ENCODE peak calls at places on chromosomes 16 and 17, in six cellular contexts. Q is stomach, W is tibial artery, R is fibroblast of lung, C is esophagus squamous epithelium, V is right atrium auricular region. S is an unnamed sample.

GRCh38 chr17:69822314-69822875 is 252.6 kb upstream of the KCNJ16 start:
- DNase-seq in C (no peak), Q (no peak), W (no peak), R (peak), V (no peak), S (no peak)

GRCh38 chr17:34764716-34765115 is 185.3 kb downstream of the TMEM132E start:
- DNase-seq in R (no peak), V (no peak), C (no peak), Q (no peak), W (no peak), S (no peak)

GRCh38 chr17:16814439-16814838 is 124.4 kb downstream of the CCDC144A start:
- DNase-seq in C (no peak), V (no peak), R (no peak), W (no peak), Q (no peak), S (no peak)

GRCh38 chr17:75511610-75512575 is 3.4 kb downstream of the CASKIN2 start:
- DNase-seq in V (no peak), C (no peak), Q (peak), R (no peak), W (no peak), S (no peak)

GRCh38 chr17:46056800-46057304 is 57.8 kb downstream of the STH start:
- DNase-seq in W (no peak), V (no peak), Q (no peak), C (no peak), R (peak), S (no peak)

GRCh38 chr16:8026450-8026849 is 563.9 kb downstream of the TMEM114 start:
- DNase-seq in R (no peak), C (no peak), Q (no peak), W (no peak), V (no peak), S (no peak)

GRCh38 chr16:79751785-79752184 is 151.2 kb upstream of the MAF start:
- DNase-seq in C (no peak), Q (no peak), R (peak), W (peak), V (peak), S (no peak)

GRCh38 chr17:50272711-50273653 is 1.3 kb upstream of the TMEM92 start:
- DNase-seq in W (peak), Q (peak), V (no peak), C (no peak), R (no peak), S (no peak)

GRCh38 chr17:180380-181212 is 854 bp downstream of the DOC2B start:
- DNase-seq in W (no peak), C (no peak), R (no peak), Q (no peak), V (no peak), S (no peak)

GRCh38 chr17:29251969-29252866 is 5.6 kb downstream of the CRYBA1 start:
- DNase-seq in R (peak), W (no peak), C (no peak), Q (no peak), V (no peak), S (no peak)

GRCh38 chr17:81912441-81913309 is 1.5 kb upstream of the PCYT2 start:
- DNase-seq in W (no peak), Q (peak), V (no peak), R (no peak), C (no peak), S (no peak)

GRCh38 chr17:40176409-40177110 is 710 bp upstream of the RAPGEFL1 start:
- DNase-seq in W (no peak), V (no peak), Q (peak), R (no peak), C (no peak), S (peak)

GRCh38 chr17:78613423-78613822 is 36.2 kb upstream of the DNAH17 start:
- DNase-seq in W (no peak), Q (no peak), C (no peak), R (no peak), V (no peak), S (no peak)

GRCh38 chr17:49987290-49987585 is 7.8 kb downstream of the DLX3 start:
- DNase-seq in R (no peak), V (no peak), Q (no peak), W (peak), C (no peak), S (no peak)

GRCh38 chr17:45320931-45321461 is 4.2 kb upstream of the MAP3K14 start:
- DNase-seq in C (no peak), V (no peak), Q (no peak), R (peak), W (no peak), S (peak)

GRCh38 chr17:16415031-16415924 is at the start of gene TRPV2:
- DNase-seq in W (no peak), R (no peak), Q (peak), V (no peak), C (no peak), S (no peak)

GRCh38 chr17:4125552-4125951 is 17.3 kb downstream of the ZZEF1 start:
- DNase-seq in V (no peak), W (no peak), C (no peak), R (no peak), Q (no peak), S (no peak)

GRCh38 chr16:83113317-83113716 is 486.5 kb downstream of the CDH13 start:
- DNase-seq in Q (no peak), C (no peak), W (no peak), R (no peak), V (no peak), S (no peak)

GRCh38 chr16:53043462-53043861 is 9.2 kb downstream of the CHD9NB start:
- DNase-seq in C (no peak), R (peak), V (no peak), W (no peak), Q (no peak), S (no peak)

GRCh38 chr16:273547-274421 is 2.0 kb downstream of the RGS11 start:
- DNase-seq in Q (peak), R (no peak), W (no peak), V (no peak), C (no peak), S (no peak)

GRCh38 chr16:31451681-31452351 is 7.5 kb upstream of the ARMC5 start:
- DNase-seq in W (peak), R (peak), Q (peak), C (no peak), V (no peak), S (peak)

GRCh38 chr17:72587773-72588511 is 467.1 kb downstream of the SOX9 start:
- DNase-seq in C (no peak), Q (no peak), R (peak), W (no peak), V (no peak), S (no peak)

GRCh38 chr16:410516-411178 is 9.0 kb downstream of the DECR2 start:
- DNase-seq in V (no peak), Q (no peak), R (no peak), W (no peak), C (no peak), S (no peak)

GRCh38 chr16:667780-668518 is at the start of gene RHOT2:
- DNase-seq in W (peak), C (peak), Q (peak), R (peak), V (peak), S (peak)

GRCh38 chr16:77833906-77834599 is 45.7 kb downstream of the VAT1L start:
- DNase-seq in C (no peak), V (no peak), Q (no peak), R (peak), W (no peak), S (no peak)

GRCh38 chr17:16491703-16492612 is at the start of gene LRRC75A:
- DNase-seq in W (peak), R (peak), Q (peak), C (no peak), V (no peak), S (no peak)

GRCh38 chr17:5422505-5422904 is 2.5 kb downstream of the RPAIN start:
- DNase-seq in W (no peak), V (no peak), Q (no peak), C (no peak), R (peak), S (no peak)

GRCh38 chr17:79073016-79073705 is 1.5 kb upstream of the ENGASE start:
- DNase-seq in W (no peak), Q (no peak), R (no peak), V (no peak), C (no peak), S (no peak)

GRCh38 chr16:67661101-67661661 is 421 bp downstream of the PARD6A start:
- DNase-seq in C (no peak), R (peak), Q (no peak), V (no peak), W (no peak), S (peak)

GRCh38 chr17:43135454-43135819 is 10.3 kb upstream of the BRCA1 start:
- DNase-seq in W (no peak), V (no peak), R (no peak), C (no peak), Q (no peak), S (no peak)

GRCh38 chr17:76593338-76593737 is 7.7 kb upstream of the ST6GALNAC2 start:
- DNase-seq in R (no peak), W (no peak), V (no peak), C (no peak), Q (no peak), S (no peak)

GRCh38 chr16:1471569-1472194 is 3.1 kb downstream of the CLCN7 start:
- DNase-seq in Q (no peak), C (no peak), W (no peak), V (no peak), R (no peak), S (no peak)

GRCh38 chr16:67541391-67542263 is 13.0 kb downstream of the RIPOR1 start:
- DNase-seq in Q (no peak), R (peak), V (no peak), W (no peak), C (no peak), S (no peak)

GRCh38 chr17:60645918-60646523 is 31.6 kb upstream of the BCAS3 start:
- DNase-seq in V (no peak), W (no peak), C (no peak), Q (no peak), R (no peak), S (no peak)

GRCh38 chr17:41140360-41141132 is at the start of gene KRTAP4-6:
- DNase-seq in R (peak), V (no peak), C (no peak), Q (no peak), W (no peak), S (no peak)

GRCh38 chr16:85898521-85899442 is at the start of gene IRF8:
- DNase-seq in Q (peak), V (peak), W (peak), C (no peak), R (peak), S (no peak)

GRCh38 chr16:3364774-3365427 is 9.2 kb downstream of the OR2C1 start:
- DNase-seq in Q (peak), R (peak), C (peak), V (peak), W (peak), S (no peak)

GRCh38 chr17:15490634-15491261 is 23.3 kb upstream of the CDRT4 start:
- DNase-seq in Q (no peak), C (no peak), R (peak), V (peak), W (peak), S (no peak)

GRCh38 chr16:68473358-68474064 is 25.2 kb upstream of the SMPD3 start:
- DNase-seq in Q (no peak), R (no peak), V (no peak), C (no peak), W (no peak), S (no peak)

GRCh38 chr17:66330646-66331037 is 28.2 kb downstream of the PRKCA start:
- DNase-seq in Q (no peak), C (no peak), R (no peak), W (no peak), V (no peak), S (no peak)

DNA sequence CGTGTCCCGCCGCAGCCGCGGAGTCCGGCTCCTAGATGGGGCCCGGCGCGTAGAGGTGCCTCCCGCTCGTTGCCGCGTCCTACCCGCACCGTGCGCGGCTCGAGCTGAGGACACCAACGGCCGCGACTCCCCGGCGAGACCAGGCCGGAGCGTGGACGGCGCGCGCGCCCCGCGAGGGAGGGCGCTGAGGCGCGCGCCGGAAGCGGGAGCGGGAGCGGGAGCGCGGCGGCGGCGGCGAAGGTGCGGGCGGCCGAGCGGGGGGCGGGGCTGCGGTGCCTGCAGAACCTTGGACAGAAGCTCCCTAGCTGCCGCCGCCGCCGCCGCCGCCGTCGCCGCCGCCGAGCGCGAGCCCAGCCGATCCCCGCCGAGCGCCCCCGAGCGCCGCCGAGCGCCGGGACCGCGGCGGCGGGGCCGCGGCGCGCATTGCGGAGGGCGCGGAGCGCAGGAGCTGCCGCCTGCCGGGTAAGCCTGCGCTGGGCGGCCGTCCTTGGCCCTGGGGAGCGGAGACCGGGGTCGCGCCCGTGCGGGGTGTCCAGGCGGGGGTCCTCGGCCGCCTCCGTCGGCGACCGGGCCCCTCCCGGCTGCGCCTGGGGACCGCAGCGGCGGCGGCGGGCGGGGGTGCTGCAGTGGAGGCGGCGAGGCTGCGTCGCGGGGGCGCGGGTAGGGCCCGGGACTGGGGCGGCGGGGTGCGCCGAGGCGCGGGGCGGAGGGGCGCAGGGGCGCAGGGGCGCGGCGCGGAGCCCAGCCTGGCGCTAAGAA is at the start of gene CDK5R1:
- DNase-seq in W (no peak), R (peak), V (peak), C (no peak), Q (peak), S (peak)
- TF ChIP-seq CTCF in W (no peak), R (no peak), V (no peak), C (no peak), Q (no peak), S (no peak)

GRCh38 chr16:15460601-15461000 is 26.2 kb downstream of the BMERB1 start:
- DNase-seq in C (no peak), V (no peak), R (no peak), Q (no peak), W (no peak), S (no peak)
- TF ChIP-seq CTCF in C (no peak), V (no peak), R (no peak), Q (no peak), W (no peak), S (no peak)

GRCh38 chr16:75532142-75532765 is 3.7 kb downstream of the CHST5 start:
- DNase-seq in R (no peak), C (no peak), Q (no peak), V (no peak), W (no peak), S (no peak)

GRCh38 chr16:75529959-75530358 is 5.9 kb downstream of the CHST5 start:
- DNase-seq in V (no peak), Q (no peak), W (no peak), C (no peak), R (no peak), S (no peak)

GRCh38 chr16:75527825-75528299 is 8.0 kb downstream of the CHST5 start:
- DNase-seq in C (no peak), Q (peak), R (no peak), W (no peak), V (no peak), S (no peak)

GRCh38 chr16:75526032-75526790 is 9.7 kb downstream of the CHST5 start:
- DNase-seq in W (no peak), R (no peak), C (no peak), Q (no peak), V (no peak), S (no peak)

GRCh38 chr16:75529056-75529905 is 6.6 kb downstream of the CHST5 start:
- DNase-seq in W (no peak), V (no peak), Q (no peak), C (no peak), R (no peak), S (no peak)
- TF ChIP-seq CTCF in W (no peak), V (no peak), Q (no peak), C (no peak), R (no peak), S (no peak)

GRCh38 chr17:7220593-7221280 is 999 bp downstream of the ACADVL start:
- DNase-seq in C (no peak), V (no peak), R (peak), W (no peak), Q (peak), S (peak)
- TF ChIP-seq CTCF in C (peak), V (no peak), R (peak), W (peak), Q (no peak), S (peak)

GRCh38 chr17:58337600-58338453 is 9.2 kb upstream of the TSPOAP1 start:
- DNase-seq in R (peak), C (peak), V (peak), W (peak), Q (peak), S (no peak)
- TF ChIP-seq CTCF in R (no peak), C (no peak), V (no peak), W (no peak), Q (no peak), S (no peak)

DNA sequence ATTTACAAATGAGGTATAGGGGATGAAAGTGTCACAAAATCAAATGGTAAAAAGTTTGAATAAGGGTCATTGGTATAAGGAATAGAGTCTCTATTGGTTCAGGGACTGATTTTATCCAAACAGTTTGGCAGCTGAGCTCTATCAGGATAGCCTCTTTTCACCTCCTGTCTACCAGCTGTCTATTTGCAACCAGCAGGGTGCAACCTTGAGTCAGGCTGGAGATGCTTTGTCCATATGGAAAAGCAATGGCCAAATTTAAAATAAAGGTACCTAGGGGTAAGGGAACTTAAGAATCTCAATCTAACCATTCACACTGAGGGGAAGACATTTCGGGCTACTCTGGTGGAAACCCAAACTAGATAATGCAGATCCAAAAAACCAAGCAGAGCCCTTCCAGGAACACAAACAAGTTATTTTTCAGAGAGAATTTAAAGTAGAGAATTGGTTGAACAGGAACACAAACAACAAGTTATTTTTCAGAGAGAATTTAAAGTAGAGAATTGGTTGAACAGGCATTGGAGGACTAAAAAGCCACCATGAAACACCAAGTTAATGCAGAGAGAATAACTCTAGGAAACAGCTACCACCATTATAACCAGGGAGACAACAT is 12.6 kb upstream of the CA10 start:
- DNase-seq in C (no peak), V (no peak), Q (peak), W (no peak), R (no peak), S (no peak)
- TF ChIP-seq CTCF in C (peak), V (no peak), Q (peak), W (no peak), R (no peak), S (peak)